ENCODE peak calls at places on chromosome 14, in seven cellular contexts. X is IMR-90, T is ELF-1, Y is GM12878, G is NCI-H1092 treated with DMSO at 0.1 percent for 48 hours, F is left ventricle myocardium inferior, S is frontal cortex. P is an unnamed sample.

GRCh38 chr14:79587194-79587593 is 624.1 kb downstream of the DIO2 start:
- DNase-seq in X (no peak), T (no peak), Y (no peak), G (peak), F (no peak), S (no peak), P (no peak)

GRCh38 chr14:74508292-74508731 is 14.7 kb downstream of the ISCA2 start:
- DNase-seq in X (no peak), T (peak), Y (no peak), G (peak), F (no peak), S (no peak), P (no peak)

GRCh38 chr14:44403194-44403593 is 103.9 kb downstream of the FSCB start:
- DNase-seq in X (no peak), T (no peak), Y (no peak), G (no peak), F (no peak), S (no peak), P (no peak)

GRCh38 chr14:103385994-103386491 is 828 bp downstream of the MARK3 start:
- DNase-seq in X (peak), T (peak), Y (no peak), G (peak), F (no peak), S (no peak), P (peak)

GRCh38 chr14:75254901-75255300 is 23.7 kb upstream of the FOS start:
- DNase-seq in X (no peak), T (peak), Y (no peak), G (no peak), F (no peak), S (no peak), P (no peak)

GRCh38 chr14:22524105-22524783 is 64.8 kb downstream of the DAD1 start:
- DNase-seq in X (no peak), T (no peak), Y (no peak), G (no peak), F (no peak), S (no peak), P (no peak)

GRCh38 chr14:96139169-96139568 is 65.5 kb upstream of the BDKRB2 start:
- DNase-seq in X (no peak), T (no peak), Y (no peak), G (no peak), F (no peak), S (no peak), P (no peak)

GRCh38 chr14:49464885-49465284 is 121.3 kb downstream of the RPS29 start:
- DNase-seq in X (no peak), T (peak), Y (no peak), G (no peak), F (no peak), S (no peak), P (peak)

GRCh38 chr14:96489327-96489726 is 12.9 kb upstream of the PAPOLA start:
- DNase-seq in X (no peak), T (no peak), Y (no peak), G (no peak), F (no peak), S (no peak), P (no peak)

GRCh38 chr14:88559852-88560251 is 3.0 kb upstream of the ZC3H14 start:
- DNase-seq in X (peak), T (no peak), Y (no peak), G (peak), F (no peak), S (no peak), P (peak)

GRCh38 chr14:31435276-31435675 is 14.9 kb upstream of the HEATR5A start:
- DNase-seq in X (peak), T (no peak), Y (no peak), G (no peak), F (no peak), S (no peak), P (peak)

GRCh38 chr14:96852823-96853422 is 55.7 kb downstream of the VRK1 start:
- DNase-seq in X (peak), T (no peak), Y (peak), G (peak), F (no peak), S (peak), P (peak)

GRCh38 chr14:67738740-67739504 is 37.2 kb downstream of the RDH12 start:
- DNase-seq in X (peak), T (peak), Y (no peak), G (no peak), F (peak), S (no peak), P (peak)

GRCh38 chr14:36256131-36256801 is 64.2 kb downstream of the MBIP start:
- DNase-seq in X (no peak), T (no peak), Y (no peak), G (no peak), F (no peak), S (no peak), P (peak)

P was measured in fibroblast of villous mesenchyme.